ENCODE peak calls at places on chromosome 21, in four cellular contexts. H, I, N and Z are unnamed samples.

GRCh38 chr21:17391811-17392340 is 121.0 kb upstream of the CXADR start:
- DNase-seq in H (no peak), I (no peak), N (no peak), Z (no peak)

GRCh38 chr21:21039624-21040023 is 41.4 kb downstream of the NCAM2 start:
- DNase-seq in H (no peak), I (no peak), N (no peak), Z (no peak)

GRCh38 chr21:21547368-21547953 is 549.3 kb downstream of the NCAM2 start:
- DNase-seq in H (no peak), I (no peak), N (no peak), Z (no peak)

GRCh38 chr21:40730051-40730760 is 116.8 kb downstream of the DSCAM start:
- DNase-seq in H (no peak), I (no peak), N (no peak), Z (no peak)

GRCh38 chr21:25296239-25296638 is 311.0 kb downstream of the MRPL39 start:
- DNase-seq in H (no peak), I (no peak), N (no peak), Z (no peak)

GRCh38 chr21:42679319-42679981 is 26.0 kb downstream of the PDE9A start:
- DNase-seq in H (no peak), I (no peak), N (no peak), Z (peak; percentile 48)

GRCh38 chr21:40191196-40191595 is 324.0 kb downstream of the PCP4 start:
- DNase-seq in H (no peak), I (no peak), N (no peak), Z (no peak)

GRCh38 chr21:46390603-46391545 is 66.9 kb downstream of the PCNT start:
- DNase-seq in H (no peak), I (no peak), N (no peak), Z (no peak)

GRCh38 chr21:42338730-42339715 is 11.8 kb downstream of the TFF2 start:
- DNase-seq in H (no peak), I (no peak), N (no peak), Z (no peak)

GRCh38 chr21:24217141-24217540 is 1390.1 kb downstream of the MRPL39 start:
- DNase-seq in H (no peak), I (no peak), N (no peak), Z (no peak)

GRCh38 chr21:33112670-33113596 is 43.0 kb downstream of the OLIG1 start:
- DNase-seq in H (no peak), I (no peak), N (no peak), Z (no peak)

GRCh38 chr21:31182231-31183129 is 144.2 kb upstream of the KRTAP19-8 start:
- DNase-seq in H (no peak), I (no peak), N (no peak), Z (no peak)

GRCh38 chr21:37548521-37548981 is 182.0 kb downstream of the DYRK1A start:
- DNase-seq in H (no peak), I (no peak), N (no peak), Z (no peak)

GRCh38 chr21:41236361-41236973 is 68.5 kb downstream of the BACE2 start:
- DNase-seq in H (no peak), I (no peak), N (no peak), Z (no peak)

GRCh38 chr21:30446969-30447368 is 6.9 kb downstream of the KRTAP15-1 start:
- DNase-seq in H (no peak), I (no peak), N (no peak), Z (no peak)

GRCh38 chr21:34046917-34047316 is 26.5 kb upstream of the MRPS6 start:
- DNase-seq in H (no peak), I (no peak), N (no peak), Z (no peak)

GRCh38 chr21:33078907-33079582 is 9.1 kb downstream of the OLIG1 start:
- DNase-seq in H (peak; percentile 17), I (peak; percentile 36), N (peak; percentile 53), Z (no peak)

GRCh38 chr21:45383111-45383614 is 21.8 kb upstream of the COL18A1 start:
- DNase-seq in H (peak; percentile 57), I (no peak), N (peak; percentile 59), Z (peak; percentile 7)

GRCh38 chr21:46500224-46500861 is 41.7 kb downstream of the DIP2A start:
- DNase-seq in H (peak; percentile 12), I (peak; percentile 30), N (peak; percentile 42), Z (no peak)

GRCh38 chr21:14551741-14552140 is 5.6 kb upstream of the SAMSN1 start:
- DNase-seq in H (no peak), I (no peak), N (no peak), Z (no peak)

GRCh38 chr21:14050121-14050520 is 160.6 kb downstream of the LIPI start:
- DNase-seq in H (no peak), I (no peak), N (no peak), Z (no peak)

GRCh38 chr21:33608559-33608958 is 20.1 kb upstream of the DONSON start:
- DNase-seq in H (no peak), I (no peak), N (no peak), Z (no peak)

GRCh38 chr21:33688343-33688742 is 46.0 kb downstream of the ITSN1 start:
- DNase-seq in H (no peak), I (no peak), N (no peak), Z (no peak)

GRCh38 chr21:27831821-27832569 is 865.1 kb upstream of the ADAMTS5 start:
- DNase-seq in H (no peak), I (no peak), N (no peak), Z (no peak)

GRCh38 chr21:45154511-45155508 is 80.4 kb downstream of the ADARB1 start:
- DNase-seq in H (no peak), I (no peak), N (no peak), Z (no peak)

GRCh38 chr21:45534591-45535331 is 7.5 kb downstream of the SLC19A1 start:
- DNase-seq in H (no peak), I (no peak), N (no peak), Z (peak; percentile 6)

GRCh38 chr21:29340228-29340627 is 41.5 kb downstream of the BACH1 start:
- DNase-seq in H (no peak), I (no peak), N (no peak), Z (no peak)

GRCh38 chr21:37675202-37675801 is 241.0 kb downstream of the KCNJ6 start:
- DNase-seq in H (no peak), I (peak; percentile 14), N (peak; percentile 83), Z (peak; percentile 85)

GRCh38 chr21:34517491-34518245 is 5.7 kb upstream of the KCNE1 start:
- DNase-seq in H (peak; percentile 44), I (no peak), N (no peak), Z (no peak)

GRCh38 chr21:45304945-45305344 is 17.2 kb upstream of the POFUT2 start:
- DNase-seq in H (no peak), I (no peak), N (no peak), Z (peak; percentile 5)

GRCh38 chr21:25639167-25639921 is at the start of gene JAM2:
- DNase-seq in H (no peak), I (no peak), N (no peak), Z (peak; percentile 65)

GRCh38 chr21:37060296-37060695 is 12.6 kb downstream of the PIGP start:
- DNase-seq in H (peak; percentile 89), I (peak; percentile 78), N (no peak), Z (no peak)

GRCh38 chr21:19224090-19224489 is 820.5 kb upstream of the TMPRSS15 start:
- DNase-seq in H (no peak), I (no peak), N (no peak), Z (no peak)

GRCh38 chr21:17454315-17455027 is 58.4 kb upstream of the CXADR start:
- DNase-seq in H (peak; percentile 91), I (peak; percentile 57), N (peak; percentile 33), Z (peak; percentile 90)

GRCh38 chr21:42073140-42074099 is 2.3 kb downstream of the UMODL1 start:
- DNase-seq in H (no peak), I (no peak), N (no peak), Z (no peak)

GRCh38 chr21:29939859-29940245 is at the start of gene GRIK1:
- DNase-seq in H (no peak), I (no peak), N (peak; percentile 19), Z (peak; percentile 27)

GRCh38 chr21:46052703-46053651 is 44.9 kb upstream of the COL6A2 start:
- DNase-seq in H (no peak), I (no peak), N (no peak), Z (no peak)

GRCh38 chr21:29436143-29436542 is 137.4 kb downstream of the BACH1 start:
- DNase-seq in H (no peak), I (no peak), N (no peak), Z (no peak)

GRCh38 chr21:45549670-45550463 is 7.6 kb upstream of the SLC19A1 start:
- DNase-seq in H (no peak), I (no peak), N (no peak), Z (no peak)

GRCh38 chr21:38938343-38938742 is 132.6 kb downstream of the ETS2 start:
- DNase-seq in H (no peak), I (no peak), N (no peak), Z (no peak)
- TF ChIP-seq HMGXB4 in H (no peak), I (no peak), N (no peak), Z (no peak)

DNA sequence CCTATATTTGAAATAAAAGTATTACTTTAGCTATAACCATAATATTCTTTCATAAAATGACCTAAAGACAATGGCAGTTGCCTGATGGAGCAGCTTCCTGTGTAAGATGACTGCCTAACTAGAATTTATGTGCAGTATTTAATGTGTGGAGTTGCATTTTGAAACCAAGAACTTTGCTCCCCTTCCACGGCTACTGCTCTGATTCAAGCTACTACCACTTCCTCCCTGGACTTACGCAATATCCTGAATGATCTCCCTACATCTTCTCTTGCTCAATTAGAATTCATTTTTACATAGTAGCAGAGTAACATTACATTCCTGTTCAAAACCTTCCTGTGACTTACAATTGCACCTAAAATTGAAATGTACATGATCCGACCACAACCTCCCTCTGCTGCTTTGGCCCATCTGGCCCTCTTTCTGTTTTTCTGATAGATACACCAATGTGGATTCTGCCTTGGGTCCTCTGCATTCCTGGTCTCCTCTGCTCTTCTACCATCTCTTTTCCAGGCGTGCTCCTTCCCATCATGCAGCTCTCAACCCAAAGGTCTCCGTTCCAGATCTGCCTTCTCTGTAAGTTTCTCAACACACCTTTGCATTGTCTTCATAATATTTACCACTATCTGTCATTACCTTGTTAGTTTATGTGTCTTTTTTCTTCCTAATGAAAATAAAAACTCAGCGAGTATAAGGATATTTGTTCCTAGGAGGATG is 47.4 kb upstream of the USP25 start:
- DNase-seq in H (peak; percentile 49), I (no peak), N (no peak), Z (no peak)
- TF ChIP-seq HMGXB4 in H (no peak), I (no peak), N (no peak), Z (no peak)

GRCh38 chr21:35779690-35780570 is 280.4 kb downstream of the SETD4 start:
- DNase-seq in H (no peak), I (no peak), N (no peak), Z (no peak)
- TF ChIP-seq HMGXB4 in H (no peak), I (no peak), N (no peak), Z (no peak)

DNA sequence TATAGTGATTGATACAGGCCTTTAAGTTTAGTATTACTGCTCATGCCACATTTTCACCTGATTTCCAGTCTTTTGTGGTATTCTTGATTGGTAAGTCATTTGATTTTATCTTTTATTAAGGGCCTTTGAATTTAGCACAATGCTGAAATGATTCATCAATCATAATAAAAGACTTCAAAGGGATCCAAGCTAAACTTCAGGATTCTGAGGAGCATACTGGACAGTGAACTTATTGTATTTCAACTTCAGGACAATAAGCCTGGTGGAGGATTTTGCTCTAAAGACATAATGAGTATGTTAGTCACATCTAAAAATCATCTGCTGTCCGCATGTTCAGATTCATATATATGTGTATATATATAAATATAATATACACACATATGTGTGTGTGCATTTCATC is 233.3 kb downstream of the SETD4 start:
- DNase-seq in H (no peak), I (no peak), N (no peak), Z (no peak)
- TF ChIP-seq HMGXB4 in H (no peak), I (no peak), N (no peak), Z (no peak)

GRCh38 chr21:43917515-43918384 is 52.7 kb downstream of the AGPAT3 start:
- DNase-seq in H (peak; percentile 40), I (no peak), N (peak; percentile 61), Z (no peak)
- TF ChIP-seq HMGXB4 in H (no peak), I (no peak), N (no peak), Z (no peak)